ENCODE peak calls at places on chromosomes 2 and 18, in eight cellular contexts. E is neural crest cell, O is body of pancreas, Q is fibroblast of lung, D is Calu3, S is fibroblast of the aortic adventitia, G is A549, K is PC-9. N is an unnamed sample.

GRCh38 chr2:73832905-73833304 is 4.1 kb downstream of the STAMBP start:
- DNase-seq in E (no peak), O (no peak), Q (peak), D (no peak), S (peak), G (peak), K (peak), N (no peak)

GRCh38 chr18:55449412-55450140 is 138.4 kb downstream of the TCF4 start:
- DNase-seq in E (no peak), O (no peak), Q (no peak), D (no peak), S (no peak), G (no peak), K (no peak), N (no peak)

GRCh38 chr18:43271593-43272432 is 5.5 kb downstream of the SYT4 start:
- DNase-seq in E (peak), O (no peak), Q (peak), D (peak), S (peak), G (peak), K (no peak), N (peak)

GRCh38 chr2:197873293-197873701 is 68.9 kb downstream of the PLCL1 start:
- DNase-seq in E (no peak), O (no peak), Q (peak), D (no peak), S (peak), G (no peak), K (no peak), N (peak)

GRCh38 chr18:23240609-23240930 is 105.3 kb downstream of the CABLES1 start:
- DNase-seq in E (no peak), O (no peak), Q (no peak), D (no peak), S (no peak), G (no peak), K (no peak), N (no peak)

GRCh38 chr2:217933326-217933993 is 69.3 kb downstream of the TNS1 start:
- DNase-seq in E (no peak), O (no peak), Q (no peak), D (no peak), S (no peak), G (no peak), K (no peak), N (no peak)

GRCh38 chr2:238743243-238744068 is 104.4 kb upstream of the TWIST2 start:
- DNase-seq in E (no peak), O (no peak), Q (no peak), D (no peak), S (peak), G (no peak), K (no peak), N (no peak)

GRCh38 chr2:23423062-23423872 is 38.3 kb downstream of the KLHL29 start:
- DNase-seq in E (peak), O (no peak), Q (no peak), D (no peak), S (no peak), G (no peak), K (no peak), N (no peak)

GRCh38 chr2:207370646-207371045 is 159.1 kb upstream of the CREB1 start:
- DNase-seq in E (no peak), O (no peak), Q (no peak), D (no peak), S (no peak), G (no peak), K (no peak), N (no peak)

GRCh38 chr2:216555274-216555673 is 56.6 kb downstream of the RPL37A start:
- DNase-seq in E (no peak), O (peak), Q (peak), D (peak), S (peak), G (no peak), K (no peak), N (no peak)

GRCh38 chr18:62001396-62001795 is 108.6 kb upstream of the RNF152 start:
- DNase-seq in E (no peak), O (no peak), Q (no peak), D (no peak), S (peak), G (no peak), K (no peak), N (no peak)

GRCh38 chr2:206275274-206276160 is 1.1 kb downstream of the ZDBF2 start:
- DNase-seq in E (no peak), O (peak), Q (peak), D (no peak), S (peak), G (peak), K (peak), N (peak)

GRCh38 chr2:75403991-75404428 is 156.7 kb downstream of the EVA1A start:
- DNase-seq in E (no peak), O (no peak), Q (peak), D (peak), S (peak), G (peak), K (no peak), N (no peak)

GRCh38 chr2:121596221-121597080 is 52.8 kb downstream of the CLASP1 start:
- DNase-seq in E (no peak), O (peak), Q (peak), D (peak), S (peak), G (peak), K (peak), N (peak)

GRCh38 chr18:26460449-26461091 is 87.8 kb downstream of the KCTD1 start:
- DNase-seq in E (no peak), O (no peak), Q (no peak), D (no peak), S (peak), G (peak), K (no peak), N (no peak)

GRCh38 chr18:24786027-24786426 is 325.6 kb downstream of the HRH4 start:
- DNase-seq in E (no peak), O (no peak), Q (no peak), D (no peak), S (no peak), G (no peak), K (no peak), N (no peak)

GRCh38 chr2:216371756-216372702 is at the start of gene MARCHF4:
- DNase-seq in E (peak), O (peak), Q (peak), D (peak), S (peak), G (peak), K (peak), N (peak)

GRCh38 chr2:134259571-134259970 is 5.7 kb downstream of the MGAT5 start:
- DNase-seq in E (no peak), O (no peak), Q (no peak), D (no peak), S (peak), G (no peak), K (no peak), N (no peak)

GRCh38 chr2:178306351-178307073 is 112.2 kb downstream of the OSBPL6 start:
- DNase-seq in E (peak), O (peak), Q (peak), D (peak), S (peak), G (peak), K (no peak), N (peak)

GRCh38 chr2:120204417-120204816 is 18.8 kb downstream of the TMEM185B start:
- DNase-seq in E (no peak), O (no peak), Q (no peak), D (no peak), S (no peak), G (no peak), K (no peak), N (no peak)

GRCh38 chr2:120203341-120204021 is 19.7 kb downstream of the TMEM185B start:
- DNase-seq in E (no peak), O (no peak), Q (no peak), D (no peak), S (no peak), G (no peak), K (no peak), N (no peak)

GRCh38 chr2:120204945-120205670 is 18.1 kb downstream of the TMEM185B start:
- DNase-seq in E (no peak), O (no peak), Q (no peak), D (no peak), S (no peak), G (no peak), K (no peak), N (no peak)

GRCh38 chr2:120205901-120206581 is 17.2 kb downstream of the TMEM185B start:
- DNase-seq in E (peak), O (no peak), Q (no peak), D (peak), S (no peak), G (no peak), K (no peak), N (peak)

DNA sequence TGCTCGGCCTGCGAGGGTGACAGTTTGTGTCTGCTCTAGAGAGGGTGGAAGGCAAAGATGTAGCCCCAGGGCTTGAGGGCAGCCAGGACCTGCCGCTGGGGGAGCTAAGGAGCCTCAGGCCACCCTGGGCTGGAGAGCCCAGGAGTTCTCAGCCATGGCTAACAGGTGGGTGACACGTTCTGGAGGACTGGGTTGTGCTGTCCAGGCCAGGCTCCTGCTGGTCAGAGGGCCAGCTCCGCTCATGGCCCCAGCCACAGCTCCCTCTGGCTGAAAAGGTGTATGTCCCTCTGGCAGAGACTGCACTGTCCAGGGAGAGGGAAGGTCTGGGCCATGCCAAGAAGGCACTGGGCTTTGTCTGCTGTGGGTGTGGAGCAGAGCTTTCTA is 19.2 kb downstream of the TMEM185B start:
- DNase-seq in E (no peak), O (no peak), Q (no peak), D (no peak), S (no peak), G (no peak), K (no peak), N (no peak)
- TF ChIP-seq CTCF in E (no peak), O (no peak), Q (no peak), D (no peak), S (no peak), G (no peak), K (peak), N (no peak)

GRCh38 chr2:232260075-232260474 is 118.5 kb upstream of the ALPP start:
- DNase-seq in E (peak), O (no peak), Q (peak), D (peak), S (peak), G (no peak), K (peak), N (no peak)
- TF ChIP-seq CTCF in E (no peak), O (no peak), Q (no peak), D (no peak), S (no peak), G (no peak), K (no peak), N (no peak)

GRCh38 chr2:19545507-19545906 is 187.1 kb upstream of the OSR1 start:
- DNase-seq in E (no peak), O (no peak), Q (no peak), D (no peak), S (no peak), G (peak), K (no peak), N (no peak)
- TF ChIP-seq CTCF in E (no peak), O (no peak), Q (no peak), D (no peak), S (no peak), G (no peak), K (no peak), N (no peak)

GRCh38 chr2:113240150-113240914 is 38.4 kb downstream of the PAX8 start:
- DNase-seq in E (no peak), O (peak), Q (peak), D (peak), S (peak), G (peak), K (peak), N (no peak)
- TF ChIP-seq CTCF in E (no peak), O (no peak), Q (no peak), D (no peak), S (peak), G (no peak), K (no peak), N (no peak)

DNA sequence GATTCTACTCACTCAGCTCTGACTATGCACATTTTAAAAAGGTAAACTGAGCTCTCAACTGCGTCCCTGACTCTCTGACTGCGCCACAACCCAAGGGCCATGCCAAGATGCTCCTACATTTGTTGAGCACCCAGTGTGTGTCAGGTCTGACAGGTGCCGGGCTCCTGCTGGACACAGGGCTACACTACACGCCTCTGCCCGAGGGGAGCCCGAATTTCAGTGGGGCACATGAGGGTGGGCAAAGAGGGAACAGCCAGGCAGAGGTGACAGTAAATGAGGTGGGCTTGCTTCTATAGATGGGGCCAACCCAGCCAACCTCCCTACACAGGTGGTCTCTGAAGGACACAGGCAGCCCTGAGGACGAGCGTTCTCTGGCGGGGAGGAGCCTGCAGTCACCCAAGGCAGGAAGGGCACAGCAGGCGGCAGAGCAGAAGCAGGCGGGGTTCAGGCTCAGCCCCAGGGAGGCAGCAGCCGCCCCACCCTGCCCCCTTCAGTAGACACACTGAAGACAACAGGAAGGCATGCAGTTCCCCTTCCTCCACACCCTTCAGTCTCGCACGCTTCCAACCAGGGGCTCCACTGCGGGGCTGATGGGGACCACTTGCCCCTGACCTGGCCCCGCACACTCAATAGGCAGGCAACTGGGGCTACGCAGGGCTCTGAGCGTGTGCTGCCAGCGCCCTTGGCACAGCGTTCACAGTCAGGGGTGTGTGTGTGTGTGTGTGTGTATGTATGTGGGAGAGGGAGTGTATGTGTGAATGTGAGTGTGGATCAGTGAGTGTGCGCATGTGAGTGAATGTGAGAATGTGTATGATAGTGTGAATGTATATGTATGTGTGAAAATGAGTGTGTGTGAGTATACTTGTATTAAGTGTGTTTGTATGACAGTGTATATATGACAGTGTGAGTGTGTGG is 98.4 kb downstream of the UXS1 start:
- DNase-seq in E (no peak), O (no peak), Q (no peak), D (no peak), S (no peak), G (no peak), K (no peak), N (peak)
- TF ChIP-seq CTCF in E (no peak), O (no peak), Q (no peak), D (no peak), S (no peak), G (no peak), K (no peak), N (peak)

GRCh38 chr2:31266804-31267203 is 32.9 kb downstream of the EHD3 start:
- DNase-seq in E (no peak), O (no peak), Q (no peak), D (no peak), S (no peak), G (no peak), K (no peak), N (no peak)

GRCh38 chr2:31260870-31261269 is 26.9 kb downstream of the EHD3 start:
- DNase-seq in E (no peak), O (no peak), Q (no peak), D (no peak), S (no peak), G (no peak), K (no peak), N (no peak)

GRCh38 chr2:31267437-31268120 is 33.6 kb downstream of the EHD3 start:
- DNase-seq in E (no peak), O (no peak), Q (no peak), D (no peak), S (no peak), G (no peak), K (no peak), N (no peak)

GRCh38 chr2:31265234-31265633 is 31.3 kb downstream of the EHD3 start:
- DNase-seq in E (no peak), O (no peak), Q (no peak), D (no peak), S (no peak), G (no peak), K (no peak), N (no peak)

DNA sequence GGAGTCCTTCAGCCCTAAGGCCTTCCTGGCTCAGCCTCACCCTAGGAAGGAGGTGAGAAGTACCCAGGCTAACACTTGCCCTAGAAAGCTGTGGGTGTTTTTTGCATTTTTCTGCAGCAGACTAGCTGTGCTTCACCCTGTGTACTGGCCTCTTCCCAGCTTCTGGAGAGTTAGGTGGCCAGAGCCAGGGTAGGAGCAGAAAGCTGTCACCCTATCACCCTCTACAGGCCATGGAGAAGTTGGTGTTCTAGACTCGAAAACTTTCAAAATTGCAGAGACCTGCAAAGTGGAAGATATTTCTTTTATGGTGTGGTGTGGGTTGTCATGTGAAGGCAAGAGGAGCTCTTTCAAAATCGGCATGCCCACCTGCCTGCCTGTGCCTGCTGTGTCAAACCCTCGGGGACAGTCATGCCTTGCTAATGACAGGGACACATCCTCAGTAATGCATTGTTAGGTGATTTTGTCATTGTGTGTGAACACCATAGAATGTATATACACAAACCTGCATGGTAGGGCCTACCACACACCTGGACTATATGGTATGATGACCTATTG is 29.8 kb downstream of the EHD3 start:
- DNase-seq in E (no peak), O (no peak), Q (no peak), D (no peak), S (no peak), G (no peak), K (peak), N (no peak)
- TF ChIP-seq CTCF in E (no peak), O (no peak), Q (no peak), D (no peak), S (no peak), G (no peak), K (peak), N (no peak)

GRCh38 chr2:240968731-240969624 is 29.4 kb upstream of the SNED1 start:
- DNase-seq in E (no peak), O (no peak), Q (no peak), D (no peak), S (no peak), G (no peak), K (no peak), N (no peak)
- TF ChIP-seq CTCF in E (no peak), O (no peak), Q (no peak), D (no peak), S (no peak), G (no peak), K (no peak), N (no peak)

GRCh38 chr18:13548106-13548819 is 178.1 kb downstream of the FAM210A start:
- DNase-seq in E (no peak), O (no peak), Q (no peak), D (no peak), S (no peak), G (no peak), K (no peak), N (no peak)
- TF ChIP-seq CTCF in E (no peak), O (no peak), Q (no peak), D (no peak), S (no peak), G (no peak), K (peak), N (no peak)

GRCh38 chr2:199602896-199603482 is 145.2 kb upstream of the SATB2 start:
- DNase-seq in E (no peak), O (no peak), Q (no peak), D (no peak), S (no peak), G (no peak), K (no peak), N (no peak)

GRCh38 chr2:199607914-199608313 is 150.2 kb upstream of the SATB2 start:
- DNase-seq in E (no peak), O (no peak), Q (no peak), D (no peak), S (no peak), G (no peak), K (no peak), N (no peak)

GRCh38 chr2:199603748-199604291 is 146.1 kb upstream of the SATB2 start:
- DNase-seq in E (no peak), O (no peak), Q (peak), D (no peak), S (no peak), G (no peak), K (no peak), N (no peak)

GRCh38 chr2:199606193-199606780 is 148.5 kb upstream of the SATB2 start:
- DNase-seq in E (no peak), O (no peak), Q (no peak), D (no peak), S (no peak), G (no peak), K (no peak), N (no peak)

GRCh38 chr2:199602271-199602895 is 144.6 kb upstream of the SATB2 start:
- DNase-seq in E (no peak), O (no peak), Q (peak), D (peak), S (no peak), G (peak), K (no peak), N (peak)
- TF ChIP-seq CTCF in E (peak), O (no peak), Q (no peak), D (no peak), S (no peak), G (no peak), K (no peak), N (no peak)